ENCODE peak calls at places on chromosomes 4 and X, in nine cellular contexts. T is AG09309; R is lower leg skin; Y is RWPE1; A is CD8-positive, alpha-beta T cell; P is WTC11; K is psoas muscle; G is sigmoid colon; J is bronchial epithelial cell. Q is an unnamed sample.
A peak's percentile ranks its signal among the peaks of the same experiment; 100 is the strongest.

GRCh38 chr4:176489001-176489400 is 169.2 kb downstream of the SPCS3 start:
- DNase-seq in T (no peak), R (no peak), Y (no peak), A (no peak), P (no peak), K (no peak), G (no peak), J (peak; percentile 59), Q (no peak)

GRCh38 chrX:132603700-132604286 is 115.0 kb upstream of the MBNL3 start:
- DNase-seq in T (no peak), R (no peak), Y (no peak), A (no peak), P (no peak), K (no peak), G (no peak), J (no peak), Q (no peak)

GRCh38 chr4:76765473-76766183 is 132.3 kb downstream of the SOWAHB start:
- DNase-seq in T (no peak), R (no peak), Y (no peak), A (no peak), P (no peak), K (no peak), G (no peak), J (no peak), Q (no peak)

GRCh38 chrX:374566-374965 is 12.1 kb downstream of the PPP2R3B start:
- DNase-seq in T (no peak), R (no peak), Y (peak; percentile 5), A (no peak), P (no peak), K (no peak), G (no peak), J (no peak), Q (no peak)

GRCh38 chr4:75675004-75675531 is 1.9 kb upstream of the G3BP2 start:
- DNase-seq in T (no peak), R (no peak), Y (no peak), A (no peak), P (no peak), K (no peak), G (no peak), J (peak; percentile 64), Q (no peak)

GRCh38 chr4:41963105-41963504 is 18.5 kb upstream of the DCAF4L1 start:
- DNase-seq in T (no peak), R (no peak), Y (peak; percentile 4), A (no peak), P (no peak), K (no peak), G (no peak), J (peak; percentile 18), Q (no peak)

GRCh38 chrX:107729558-107730297 is 45.9 kb downstream of the TSC22D3 start:
- DNase-seq in T (no peak), R (no peak), Y (no peak), A (no peak), P (peak; percentile 24), K (peak; percentile 65), G (no peak), J (peak; percentile 50), Q (no peak)

GRCh38 chrX:15576019-15576418 is 24.7 kb downstream of the ACE2 start:
- DNase-seq in T (no peak), R (no peak), Y (no peak), A (no peak), P (no peak), K (no peak), G (no peak), J (no peak), Q (no peak)

GRCh38 chrX:1412551-1413161 is 20.7 kb upstream of the SLC25A6 start:
- DNase-seq in T (no peak), R (no peak), Y (no peak), A (no peak), P (peak; percentile 9), K (no peak), G (peak; percentile 46), J (no peak), Q (no peak)

GRCh38 chr4:155837203-155837796 is 28.8 kb downstream of the ASIC5 start:
- DNase-seq in T (no peak), R (no peak), Y (no peak), A (no peak), P (no peak), K (no peak), G (no peak), J (no peak), Q (no peak)

GRCh38 chr4:25838526-25838925 is 24.3 kb downstream of the SEL1L3 start:
- DNase-seq in T (no peak), R (no peak), Y (no peak), A (no peak), P (peak; percentile 36), K (no peak), G (no peak), J (no peak), Q (no peak)

GRCh38 chr4:25837107-25837506 is 25.7 kb downstream of the SEL1L3 start:
- DNase-seq in T (no peak), R (no peak), Y (no peak), A (no peak), P (no peak), K (no peak), G (no peak), J (no peak), Q (no peak)

GRCh38 chr4:25843340-25844097 is 19.3 kb downstream of the SEL1L3 start:
- DNase-seq in T (no peak), R (no peak), Y (no peak), A (no peak), P (no peak), K (no peak), G (peak; percentile 67), J (peak; percentile 60), Q (no peak)

GRCh38 chr4:25842229-25842840 is 20.5 kb downstream of the SEL1L3 start:
- DNase-seq in T (no peak), R (no peak), Y (no peak), A (peak; percentile 29), P (peak; percentile 55), K (no peak), G (no peak), J (no peak), Q (no peak)

GRCh38 chr4:25839687-25840086 is 23.1 kb downstream of the SEL1L3 start:
- DNase-seq in T (no peak), R (no peak), Y (no peak), A (no peak), P (no peak), K (no peak), G (no peak), J (no peak), Q (no peak)
- TF ChIP-seq CTCF in T (no peak), R (no peak), Y (no peak), A (no peak), P (no peak), K (no peak), G (no peak), J (no peak), Q (no peak)

DNA sequence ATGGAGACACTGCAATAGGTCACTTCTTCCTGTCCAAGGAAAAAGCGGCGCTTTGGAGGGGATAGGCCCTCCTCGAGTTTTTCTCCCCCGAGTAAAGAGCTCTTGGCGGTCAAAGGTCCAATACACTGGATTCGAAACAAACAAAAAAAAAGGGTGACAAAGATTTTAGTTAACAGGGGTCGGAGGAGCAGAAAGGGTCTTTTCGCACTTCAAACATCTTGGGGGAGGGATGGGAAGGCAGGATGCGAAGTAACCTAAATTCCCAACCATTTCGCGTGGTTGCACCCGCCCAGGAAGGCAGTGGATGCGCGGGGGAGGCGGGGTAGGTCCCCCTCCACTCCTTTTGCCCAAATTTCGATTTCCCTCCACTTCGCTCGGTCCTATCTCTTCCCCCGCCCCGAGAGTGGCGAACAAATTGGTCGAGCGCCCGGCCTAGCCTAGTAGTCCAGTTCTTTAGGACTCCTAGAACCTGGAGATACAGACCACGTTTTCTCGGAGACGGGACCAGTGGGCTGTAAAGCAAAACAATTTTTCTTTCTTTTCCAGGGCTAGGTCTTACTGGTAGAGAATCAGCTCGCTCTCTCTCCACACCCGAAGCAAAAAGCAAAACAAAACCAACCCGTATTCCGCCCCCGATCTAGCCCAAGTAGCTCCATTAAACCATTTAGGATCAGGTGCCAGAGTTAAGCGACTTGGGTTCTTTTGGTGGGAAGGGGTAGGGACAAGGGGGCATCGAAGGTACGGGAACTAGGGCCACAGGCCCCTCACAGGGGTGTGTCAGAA is 2.0 kb upstream of the STAG2 start:
- DNase-seq in T (no peak), R (peak; percentile 91), Y (peak; percentile 12), A (peak; percentile 15), P (peak; percentile 21), K (peak; percentile 57), G (peak; percentile 81), J (no peak), Q (no peak)
- TF ChIP-seq CTCF in T (no peak), R (no peak), Y (no peak), A (no peak), P (no peak), K (no peak), G (no peak), J (no peak), Q (no peak)

DNA sequence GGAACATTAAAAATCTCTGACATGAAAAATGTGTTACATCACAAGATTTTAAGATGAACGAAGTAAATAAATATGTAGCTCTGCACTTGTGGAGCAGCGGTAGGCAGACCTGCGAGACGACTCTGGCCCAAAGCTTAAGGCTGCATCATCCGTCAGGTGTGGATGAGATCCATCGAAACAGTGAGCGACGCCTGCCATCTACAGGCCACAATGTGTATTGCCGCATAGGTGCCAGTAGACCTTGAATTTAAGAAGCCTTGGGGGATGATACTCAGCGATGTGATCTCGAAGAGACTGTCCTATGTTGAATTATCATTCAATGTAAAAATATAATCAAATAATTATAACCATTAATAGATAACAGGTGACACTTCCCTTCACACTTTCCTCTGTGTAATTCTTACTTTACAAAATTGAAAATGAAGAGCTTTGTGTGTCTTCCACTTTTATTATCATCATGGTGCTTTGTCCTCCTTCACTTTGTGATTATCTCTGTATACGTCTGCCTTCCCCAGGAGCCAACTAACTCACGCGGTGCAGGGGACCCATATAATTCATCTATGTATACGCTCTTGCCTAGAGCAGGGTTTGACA is 851.0 kb downstream of the RAB28 start:
- DNase-seq in T (peak; percentile 1), R (peak; percentile 89), Y (peak; percentile 30), A (peak; percentile 54), P (peak; percentile 89), K (peak; percentile 51), G (peak; percentile 73), J (peak; percentile 74), Q (peak; percentile 81)
- TF ChIP-seq CTCF in T (peak; percentile 80), R (peak; percentile 40), Y (peak; percentile 89), A (peak; percentile 75), P (peak; percentile 89), K (peak; percentile 72), G (peak; percentile 80), J (peak; percentile 84), Q (peak; percentile 99)

GRCh38 chrX:71910526-71911022 is at the start of gene NHSL2:
- DNase-seq in T (no peak), R (no peak), Y (no peak), A (no peak), P (peak; percentile 44), K (peak; percentile 29), G (peak; percentile 72), J (no peak), Q (no peak)

GRCh38 chrX:71909956-71910355 is 689 bp upstream of the NHSL2 start:
- DNase-seq in T (no peak), R (no peak), Y (no peak), A (no peak), P (peak; percentile 56), K (peak; percentile 23), G (peak; percentile 79), J (no peak), Q (no peak)

GRCh38 chrX:71911731-71912050 is 1.0 kb downstream of the NHSL2 start:
- DNase-seq in T (no peak), R (no peak), Y (no peak), A (no peak), P (no peak), K (peak; percentile 17), G (peak; percentile 69), J (no peak), Q (no peak)

GRCh38 chrX:71912156-71912555 is 1.5 kb downstream of the NHSL2 start:
- DNase-seq in T (no peak), R (no peak), Y (no peak), A (no peak), P (no peak), K (no peak), G (no peak), J (no peak), Q (no peak)

GRCh38 chrX:71911023-71911730 is 532 bp downstream of the NHSL2 start:
- DNase-seq in T (no peak), R (no peak), Y (no peak), A (no peak), P (peak; percentile 73), K (peak; percentile 21), G (peak; percentile 67), J (no peak), Q (no peak)
- TF ChIP-seq CTCF in T (peak; percentile 43), R (no peak), Y (no peak), A (no peak), P (no peak), K (peak; percentile 16), G (no peak), J (peak; percentile 11), Q (peak; percentile 72)

Q was measured in type B pancreatic cell.